ENCODE peak calls at places on chromosomes 2 and 18, in eight cellular contexts. E is neural crest cell, Y is GM03348, P is fibroblast of lung, Q is OCI-LY7, W is SK-N-DZ, U is kidney glomerular epithelial cell, D is HCT116. T is an unnamed sample.

GRCh38 chr2:180927030-180927686 is 53.2 kb upstream of the UBE2E3 start:
- DNase-seq in E (no peak), Y (no peak), P (no peak), Q (no peak), W (no peak), U (no peak), D (no peak), T (no peak)

GRCh38 chr2:54166121-54166773 is 50.8 kb downstream of the ACYP2 start:
- DNase-seq in E (no peak), Y (peak), P (no peak), Q (no peak), W (no peak), U (no peak), D (no peak), T (no peak)

GRCh38 chr2:156057647-156058046 is 274.9 kb downstream of the NR4A2 start:
- DNase-seq in E (no peak), Y (no peak), P (no peak), Q (no peak), W (no peak), U (no peak), D (no peak), T (no peak)

GRCh38 chr2:137946227-137946626 is 18.0 kb upstream of the HNMT start:
- DNase-seq in E (no peak), Y (no peak), P (no peak), Q (no peak), W (no peak), U (no peak), D (no peak), T (no peak)

GRCh38 chr18:79531926-79532689 is 136.4 kb downstream of the NFATC1 start:
- DNase-seq in E (no peak), Y (no peak), P (peak), Q (no peak), W (no peak), U (no peak), D (no peak), T (no peak)

GRCh38 chr2:134127496-134127895 is 126.4 kb upstream of the MGAT5 start:
- DNase-seq in E (no peak), Y (no peak), P (no peak), Q (no peak), W (no peak), U (no peak), D (no peak), T (peak)

GRCh38 chr2:222404126-222404891 is 20.0 kb upstream of the SGPP2 start:
- DNase-seq in E (no peak), Y (no peak), P (no peak), Q (no peak), W (no peak), U (no peak), D (no peak), T (no peak)

GRCh38 chr18:13374468-13375301 is 156.1 kb downstream of the LDLRAD4 start:
- DNase-seq in E (no peak), Y (no peak), P (no peak), Q (no peak), W (peak), U (no peak), D (no peak), T (peak)

GRCh38 chr2:229627728-229628127 is 86.6 kb downstream of the DNER start:
- DNase-seq in E (no peak), Y (no peak), P (no peak), Q (no peak), W (no peak), U (no peak), D (no peak), T (no peak)

GRCh38 chr2:130963849-130964793 is 127.4 kb downstream of the ARHGEF4 start:
- DNase-seq in E (peak), Y (peak), P (no peak), Q (no peak), W (peak), U (no peak), D (no peak), T (peak)

GRCh38 chr2:53460347-53460746 is 307.3 kb upstream of the CHAC2 start:
- DNase-seq in E (no peak), Y (no peak), P (no peak), Q (no peak), W (no peak), U (no peak), D (no peak), T (no peak)

GRCh38 chr2:182821172-182821571 is 45.3 kb downstream of the FRZB start:
- DNase-seq in E (no peak), Y (no peak), P (no peak), Q (no peak), W (no peak), U (no peak), D (no peak), T (no peak)

GRCh38 chr2:133504566-133505505 is 63.4 kb downstream of the NCKAP5 start:
- DNase-seq in E (no peak), Y (peak), P (peak), Q (no peak), W (no peak), U (peak), D (no peak), T (no peak)

GRCh38 chr18:24014986-24015896 is 687 bp downstream of the TTC39C start:
- DNase-seq in E (peak), Y (peak), P (peak), Q (peak), W (peak), U (peak), D (no peak), T (peak)

GRCh38 chr2:218166791-218167190 is at the start of gene CXCR1:
- DNase-seq in E (no peak), Y (no peak), P (no peak), Q (peak), W (no peak), U (no peak), D (no peak), T (peak)

GRCh38 chr18:12455511-12455910 is 47.8 kb downstream of the PRELID3A start:
- DNase-seq in E (peak), Y (no peak), P (peak), Q (no peak), W (no peak), U (no peak), D (no peak), T (no peak)

GRCh38 chr2:53515435-53516332 is 251.9 kb upstream of the CHAC2 start:
- DNase-seq in E (no peak), Y (no peak), P (no peak), Q (no peak), W (peak), U (no peak), D (no peak), T (no peak)

GRCh38 chr2:28047698-28048097 is 157.2 kb downstream of the BABAM2 start:
- DNase-seq in E (no peak), Y (peak), P (peak), Q (no peak), W (no peak), U (peak), D (no peak), T (no peak)

GRCh38 chr2:221750317-221750716 is 178.2 kb upstream of the EPHA4 start:
- DNase-seq in E (no peak), Y (no peak), P (peak), Q (no peak), W (no peak), U (no peak), D (no peak), T (no peak)

GRCh38 chr2:163200726-163201125 is 362.2 kb upstream of the KCNH7 start:
- DNase-seq in E (no peak), Y (no peak), P (no peak), Q (no peak), W (no peak), U (no peak), D (no peak), T (no peak)

GRCh38 chr2:235324324-235324723 is 169.5 kb upstream of the AGAP1 start:
- DNase-seq in E (no peak), Y (no peak), P (peak), Q (no peak), W (no peak), U (no peak), D (no peak), T (no peak)

GRCh38 chr2:218924757-218925156 is 34.7 kb upstream of the CDK5R2 start:
- DNase-seq in E (no peak), Y (no peak), P (no peak), Q (no peak), W (no peak), U (no peak), D (no peak), T (no peak)

GRCh38 chr2:237437566-237437965 is 23.6 kb upstream of the COL6A3 start:
- DNase-seq in E (no peak), Y (no peak), P (no peak), Q (no peak), W (no peak), U (no peak), D (no peak), T (no peak)

T was measured in activated CD8-positive, alpha-beta T cell treated with anti-CD3 and anti-CD28 coated beads for 36 hours.